ENCODE peak calls at places on chromosomes 11 and 22, in six cellular contexts. J, G, X, W, M and D are unnamed samples.

GRCh38 chr11:13343931-13344717 is 66.5 kb downstream of the BMAL1 start:
- DNase-seq in X (no peak), G (peak; percentile 45), J (no peak), W (peak; percentile 65), M (peak; percentile 70), D (no peak)

GRCh38 chr22:17785185-17786184 is 11.2 kb upstream of the BID start:
- DNase-seq in M (peak; percentile 11), X (peak; percentile 73), G (no peak), J (peak; percentile 81), W (peak; percentile 34), D (no peak)

GRCh38 chr11:133206313-133207005 is 325.8 kb downstream of the OPCML start:
- DNase-seq in J (no peak), W (no peak), G (no peak), M (no peak), X (no peak), D (peak; percentile 75)

GRCh38 chr11:36792870-36793541 is 195.0 kb upstream of the RAG2 start:
- DNase-seq in J (no peak), G (no peak), X (no peak), W (peak; percentile 39), M (no peak), D (no peak)

GRCh38 chr11:10350341-10350740 is 45.5 kb downstream of the ADM start:
- DNase-seq in W (no peak), J (no peak), G (no peak), M (no peak), X (no peak), D (no peak)

GRCh38 chr22:29751139-29751538 is 15.7 kb downstream of the ZMAT5 start:
- DNase-seq in G (no peak), W (no peak), X (no peak), J (no peak), M (no peak), D (no peak)

GRCh38 chr11:64263021-64263946 is 12.0 kb downstream of the PLCB3 start:
- DNase-seq in M (peak; percentile 85), G (no peak), J (no peak), W (no peak), X (no peak), D (no peak)

GRCh38 chr11:9691865-9692264 is 28.0 kb downstream of the SWAP70 start:
- DNase-seq in G (no peak), W (no peak), X (no peak), M (peak; percentile 62), J (no peak), D (no peak)

GRCh38 chr22:39144101-39144815 is 8.2 kb downstream of the CBX7 start:
- DNase-seq in W (no peak), J (peak; percentile 66), M (no peak), G (peak; percentile 67), X (peak; percentile 66), D (peak; percentile 87)

GRCh38 chr22:50292643-50293440 is 14.6 kb downstream of the PLXNB2 start:
- DNase-seq in M (no peak), W (no peak), X (no peak), G (no peak), J (no peak), D (no peak)

GRCh38 chr11:11841121-11841604 is 609 bp upstream of the USP47 start:
- DNase-seq in W (peak; percentile 40), X (peak; percentile 15), M (no peak), J (peak; percentile 75), G (no peak), D (no peak)

GRCh38 chr11:124732230-124732629 is 7.5 kb upstream of the NRGN start:
- DNase-seq in X (no peak), M (no peak), J (no peak), G (no peak), W (no peak), D (no peak)

GRCh38 chr11:21560466-21560975 is 632.4 kb upstream of the ANO5 start:
- DNase-seq in W (no peak), M (no peak), X (no peak), G (no peak), J (no peak), D (no peak)

GRCh38 chr22:47014636-47014930 is 252.1 kb downstream of the TBC1D22A start:
- DNase-seq in M (no peak), X (no peak), G (no peak), W (no peak), J (peak; percentile 55), D (no peak)

GRCh38 chr11:12914401-12914912 is 94.7 kb upstream of the RASSF10 start:
- DNase-seq in X (peak; percentile 22), J (peak; percentile 92), W (peak; percentile 25), M (no peak), G (peak; percentile 26), D (no peak)

GRCh38 chr11:6621711-6622211 is 2.5 kb upstream of the TPP1 start:
- DNase-seq in J (no peak), G (no peak), X (no peak), W (no peak), M (no peak), D (no peak)

GRCh38 chr11:19794161-19794560 is 81.5 kb downstream of the NAV2 start:
- DNase-seq in M (no peak), X (no peak), G (no peak), J (no peak), W (no peak), D (no peak)

GRCh38 chr11:368414-369335 is 624 bp upstream of the B4GALNT4 start:
- DNase-seq in G (peak; percentile 22), W (no peak), J (no peak), M (peak; percentile 14), X (no peak), D (no peak)

GRCh38 chr11:59172345-59173079 is 580 bp downstream of the DTX4 start:
- DNase-seq in X (peak; percentile 39), J (no peak), W (no peak), G (peak; percentile 56), M (no peak), D (no peak)

GRCh38 chr11:76690736-76691135 is 20.2 kb upstream of the LRRC32 start:
- DNase-seq in X (no peak), G (no peak), J (no peak), W (no peak), M (no peak), D (no peak)

GRCh38 chr22:44692662-44693007 is 9.4 kb upstream of the PRR5 start:
- DNase-seq in M (no peak), G (no peak), X (no peak), J (no peak), W (no peak), D (no peak)

GRCh38 chr11:116871248-116871647 is 33.8 kb upstream of the APOA1 start:
- DNase-seq in J (no peak), G (no peak), X (no peak), W (no peak), M (no peak), D (no peak)

GRCh38 chr11:15673408-15673811 is 558.7 kb downstream of the INSC start:
- DNase-seq in W (no peak), X (no peak), G (no peak), J (no peak), M (no peak), D (no peak)

GRCh38 chr11:72738199-72739141 is 13.7 kb downstream of the ARAP1 start:
- DNase-seq in M (no peak), W (no peak), J (peak; percentile 75), G (no peak), X (no peak), D (no peak)

GRCh38 chr11:132943737-132944556 is 588.4 kb downstream of the OPCML start:
- DNase-seq in J (no peak), X (no peak), G (no peak), W (no peak), M (no peak), D (no peak)

GRCh38 chr11:68665471-68665870 is 18.9 kb upstream of the GAL start:
- DNase-seq in M (no peak), J (peak; percentile 38), X (no peak), W (no peak), G (no peak), D (no peak)

GRCh38 chr11:16945671-16946469 is 68.3 kb downstream of the PLEKHA7 start:
- DNase-seq in X (peak; percentile 38), G (peak; percentile 41), J (no peak), W (peak; percentile 62), M (peak; percentile 34), D (no peak)

GRCh38 chr22:49951001-49951677 is 9.4 kb upstream of the PIM3 start:
- DNase-seq in W (peak; percentile 99), G (no peak), M (no peak), X (no peak), J (no peak), D (no peak)

DNA sequence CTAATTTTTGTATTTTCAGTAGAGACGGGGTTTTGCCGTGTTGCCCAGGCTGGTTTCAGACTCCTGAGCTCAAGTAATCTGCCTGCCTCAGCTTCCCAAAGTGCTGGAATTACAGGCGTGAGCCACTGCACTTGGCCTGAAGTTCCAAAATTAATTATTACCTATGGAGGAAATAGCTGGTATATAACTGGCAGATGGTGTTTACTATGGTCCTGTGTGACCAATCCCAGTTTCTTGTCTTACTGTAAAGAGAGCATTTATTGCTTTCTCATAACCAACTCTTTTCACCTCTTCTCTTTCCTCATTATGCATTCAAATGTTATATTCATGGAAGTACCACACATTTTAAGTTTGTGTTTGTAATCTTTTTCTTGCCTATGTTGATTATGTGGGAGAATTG is 24.2 kb upstream of the ACAT1 start:
- DNase-seq in J (no peak), X (no peak), W (no peak), M (no peak), G (no peak), D (no peak)
- TF ChIP-seq POLR2AphosphoS5 in J (no peak), X (no peak), W (no peak), M (no peak), G (no peak), D (no peak)

GRCh38 chr22:36322602-36322915 is 65.2 kb downstream of the MYH9 start:
- DNase-seq in J (no peak), W (no peak), M (no peak), X (no peak), G (no peak), D (no peak)

GRCh38 chr22:36318442-36318841 is 65.5 kb downstream of the APOL1 start:
- DNase-seq in X (no peak), W (no peak), G (no peak), M (no peak), J (no peak), D (no peak)

GRCh38 chr22:36319595-36320497 is 66.9 kb downstream of the APOL1 start:
- DNase-seq in X (no peak), G (no peak), M (no peak), J (no peak), W (no peak), D (no peak)

GRCh38 chr22:36321797-36322601 is 65.8 kb downstream of the MYH9 start:
- DNase-seq in M (no peak), W (no peak), J (no peak), G (no peak), X (no peak), D (no peak)

GRCh38 chr22:36320553-36320952 is 67.2 kb downstream of the MYH9 start:
- DNase-seq in G (no peak), W (no peak), M (no peak), J (no peak), X (no peak), D (no peak)
- TF ChIP-seq POLR2AphosphoS5 in G (no peak), W (no peak), M (peak; percentile 41), J (no peak), X (no peak), D (no peak)

GRCh38 chr11:114183041-114183511 is 113.1 kb upstream of the NNMT start:
- DNase-seq in G (no peak), J (peak; percentile 93), X (no peak), M (no peak), W (no peak), D (peak; percentile 93)
- TF ChIP-seq POLR2AphosphoS5 in G (no peak), J (peak; percentile 68), X (no peak), M (no peak), W (peak; percentile 32), D (peak; percentile 52)

GRCh38 chr11:119419834-119420492 is 3.0 kb downstream of the THY1 start:
- DNase-seq in M (no peak), X (no peak), J (no peak), W (no peak), G (no peak), D (no peak)
- TF ChIP-seq POLR2AphosphoS5 in M (no peak), X (no peak), J (no peak), W (no peak), G (no peak), D (no peak)

GRCh38 chr11:57792060-57792541 is 30.5 kb downstream of the CTNND1 start:
- DNase-seq in W (peak; percentile 39), M (peak; percentile 46), G (peak; percentile 54), J (peak; percentile 80), X (peak; percentile 48), D (no peak)
- TF ChIP-seq POLR2AphosphoS5 in W (peak; percentile 40), M (no peak), G (no peak), J (peak; percentile 17), X (peak; percentile 63), D (no peak)